ENCODE peak calls at places on chromosomes 7 and 10, in four cellular contexts. M is GM23338, X is HL-60, E is SK-N-SH. V is an unnamed sample.

GRCh38 chr7:134318443-134318842 is 1.7 kb upstream of the SLC35B4 start:
- DNase-seq in E (peak; percentile 31), M (no peak), X (no peak), V (no peak)

GRCh38 chr10:74047304-74047703 is 49.4 kb downstream of the VCL start:
- DNase-seq in E (no peak), M (no peak), X (no peak), V (no peak)

GRCh38 chr10:90167174-90168064 is 466.0 kb downstream of the KIF20B start:
- DNase-seq in M (no peak), E (no peak), X (peak; percentile 61), V (no peak)

GRCh38 chr7:77855371-77856083 is 57.0 kb downstream of the PHTF2 start:
- DNase-seq in E (no peak), X (no peak), M (no peak), V (no peak)

GRCh38 chr10:35453855-35454532 is 117.7 kb downstream of the CCNY start:
- DNase-seq in E (no peak), X (peak; percentile 14), M (no peak), V (no peak)

GRCh38 chr7:33806284-33807157 is 98.8 kb upstream of the BMPER start:
- DNase-seq in E (no peak), X (no peak), M (no peak), V (no peak)

GRCh38 chr7:148661471-148661870 is 37.2 kb upstream of the CUL1 start:
- DNase-seq in E (no peak), X (no peak), M (no peak), V (no peak)

GRCh38 chr10:4263281-4263921 is 478.4 kb upstream of the KLF6 start:
- DNase-seq in M (no peak), X (no peak), E (no peak), V (no peak)

GRCh38 chr7:137687556-137688280 is 159.1 kb downstream of the DGKI start:
- DNase-seq in E (no peak), X (no peak), M (no peak), V (no peak)

GRCh38 chr7:98230746-98231471 is 19.7 kb downstream of the BHLHA15 start:
- DNase-seq in M (no peak), E (peak; percentile 40), X (no peak), V (no peak)

GRCh38 chr7:77474756-77475155 is 58.6 kb upstream of the GSAP start:
- DNase-seq in X (no peak), E (no peak), M (no peak), V (no peak)

GRCh38 chr10:62972103-62972502 is 155.9 kb upstream of the EGR2 start:
- DNase-seq in X (no peak), E (no peak), M (no peak), V (no peak)

GRCh38 chr10:69974551-69975155 is 78.0 kb upstream of the MACROH2A2 start:
- DNase-seq in M (no peak), E (peak; percentile 73), X (no peak), V (no peak)

GRCh38 chr10:119368581-119368980 is 161.2 kb downstream of the GRK5 start:
- DNase-seq in M (no peak), E (no peak), X (no peak), V (no peak)

GRCh38 chr10:6239213-6239991 is 36.7 kb downstream of the PFKFB3 start:
- DNase-seq in X (peak; percentile 41), E (peak; percentile 88), M (no peak), V (no peak)

GRCh38 chr7:106365252-106366005 is 80.6 kb upstream of the NAMPT start:
- DNase-seq in M (no peak), E (no peak), X (peak; percentile 63), V (no peak)

GRCh38 chr10:52068485-52068884 is 245.6 kb upstream of the DKK1 start:
- DNase-seq in M (no peak), X (no peak), E (no peak), V (no peak)

GRCh38 chr7:92889081-92889480 is 52.7 kb upstream of the CDK6 start:
- DNase-seq in E (no peak), X (no peak), M (no peak), V (no peak)

GRCh38 chr7:111126987-111127386 is 36.1 kb downstream of the LRRN3 start:
- DNase-seq in X (no peak), M (no peak), E (no peak), V (no peak)

GRCh38 chr7:99619571-99620130 is 2.9 kb downstream of the ZSCAN25 start:
- DNase-seq in M (no peak), E (no peak), X (no peak), V (no peak)

GRCh38 chr10:25747038-25747437 is 187.0 kb upstream of the MYO3A start:
- DNase-seq in E (no peak), M (no peak), X (no peak), V (no peak)

GRCh38 chr7:31051598-31052503 is at the start of gene ADCYAP1R1:
- DNase-seq in X (no peak), M (peak; percentile 85), E (peak; percentile 99), V (peak; percentile 29)

GRCh38 chr7:69739906-69740545 is 141.8 kb downstream of the AUTS2 start:
- DNase-seq in E (peak; percentile 75), M (no peak), X (no peak), V (no peak)

GRCh38 chr7:15376601-15377000 is 185.2 kb downstream of the AGMO start:
- DNase-seq in M (no peak), E (no peak), X (no peak), V (no peak)

GRCh38 chr7:159204664-159205063 is 60.0 kb upstream of the VIPR2 start:
- DNase-seq in M (no peak), X (no peak), E (no peak), V (no peak)

GRCh38 chr7:101924171-101924570 is 106.7 kb downstream of the CUX1 start:
- DNase-seq in M (no peak), E (no peak), X (no peak), V (no peak)

DNA sequence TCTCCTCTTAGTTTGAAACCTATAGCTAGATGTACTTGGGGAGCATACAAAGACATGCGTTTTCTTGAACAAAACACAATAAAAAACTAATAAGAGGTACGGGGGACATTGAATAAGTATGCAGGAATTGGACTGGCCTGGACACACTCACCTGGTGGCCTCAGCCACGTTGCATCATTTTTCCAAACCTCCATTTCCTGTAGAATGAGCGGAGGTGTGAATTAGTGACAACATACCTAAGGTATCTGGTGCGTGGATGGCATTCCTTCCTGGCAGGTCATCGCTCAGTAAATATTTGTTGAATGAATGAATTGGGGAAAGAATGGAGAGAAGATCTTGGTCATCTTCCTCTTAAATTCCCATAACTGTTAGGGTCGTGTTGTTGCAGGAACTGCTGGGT is 103.2 kb upstream of the CTBP2 start:
- DNase-seq in M (peak; percentile 25), E (no peak), X (no peak), V (no peak)
- TF ChIP-seq POLR2AphosphoS5 in M (no peak), E (no peak), X (no peak), V (no peak)

DNA sequence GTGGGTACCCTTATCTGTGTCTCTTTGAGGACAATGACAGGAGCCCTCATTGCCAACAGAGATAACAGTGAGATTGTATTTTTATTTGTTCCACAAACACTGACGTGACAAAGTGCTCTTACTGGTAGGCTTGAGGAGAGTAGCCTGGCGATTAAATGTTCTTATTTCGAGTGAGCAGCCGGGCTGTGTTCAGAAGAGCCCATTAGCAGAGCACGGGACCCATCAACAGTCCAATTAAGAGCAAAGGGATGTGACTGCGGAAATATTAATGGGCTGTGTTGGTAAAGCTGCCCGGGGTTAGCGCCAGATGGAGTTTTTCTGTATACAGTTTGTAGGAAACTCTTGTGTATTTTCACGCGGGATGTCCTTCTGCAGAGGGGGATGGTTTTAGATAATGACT is 104.3 kb downstream of the KIAA1217 start:
- DNase-seq in E (peak; percentile 60), M (no peak), X (no peak), V (no peak)
- TF ChIP-seq POLR2AphosphoS5 in E (no peak), M (no peak), X (no peak), V (no peak)

DNA sequence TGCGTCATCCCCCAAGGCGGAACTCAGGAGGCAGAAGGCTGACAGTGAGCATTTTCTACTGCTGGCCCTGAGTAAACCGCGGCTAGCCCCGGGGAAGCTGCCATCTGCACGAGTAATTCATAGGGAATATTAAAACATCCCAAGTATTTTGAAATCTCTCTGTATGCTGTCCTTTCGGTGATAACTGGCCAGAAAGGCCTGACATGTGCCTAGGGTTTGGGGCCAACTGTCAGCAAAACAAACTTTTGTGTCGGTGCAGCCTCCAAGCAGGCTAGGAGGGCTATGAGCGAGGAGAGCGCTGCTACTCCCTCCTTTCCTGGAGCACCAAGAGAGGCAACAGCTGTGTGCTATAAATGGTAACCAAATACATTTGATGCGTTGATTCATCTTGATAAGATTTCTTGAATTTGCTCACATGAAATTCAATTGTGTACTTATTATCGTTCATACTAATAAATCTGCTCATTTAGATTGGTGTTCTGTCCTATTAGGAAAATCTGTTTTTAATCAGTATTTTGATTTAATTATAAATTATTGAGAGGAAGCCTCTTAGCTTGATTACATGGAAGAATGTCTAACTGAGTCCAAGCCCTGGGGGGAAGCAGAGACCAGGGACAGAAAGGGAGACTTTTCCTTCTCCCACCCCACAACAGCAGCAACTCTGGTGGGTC is 124.4 kb upstream of the NPS start:
- DNase-seq in X (no peak), E (peak; percentile 80), M (no peak), V (no peak)
- TF ChIP-seq POLR2AphosphoS5 in X (no peak), E (no peak), M (no peak), V (no peak)

GRCh38 chr7:116227678-116228239 is 17.4 kb downstream of the TES start:
- DNase-seq in E (peak; percentile 65), M (no peak), X (no peak), V (no peak)
- TF ChIP-seq POLR2AphosphoS5 in E (peak; percentile 89), M (no peak), X (no peak), V (no peak)

GRCh38 chr7:945556-946255 is 8.8 kb downstream of the ADAP1 start:
- DNase-seq in M (peak; percentile 79), X (no peak), E (no peak), V (no peak)
- TF ChIP-seq POLR2AphosphoS5 in M (no peak), X (no peak), E (no peak), V (no peak)

DNA sequence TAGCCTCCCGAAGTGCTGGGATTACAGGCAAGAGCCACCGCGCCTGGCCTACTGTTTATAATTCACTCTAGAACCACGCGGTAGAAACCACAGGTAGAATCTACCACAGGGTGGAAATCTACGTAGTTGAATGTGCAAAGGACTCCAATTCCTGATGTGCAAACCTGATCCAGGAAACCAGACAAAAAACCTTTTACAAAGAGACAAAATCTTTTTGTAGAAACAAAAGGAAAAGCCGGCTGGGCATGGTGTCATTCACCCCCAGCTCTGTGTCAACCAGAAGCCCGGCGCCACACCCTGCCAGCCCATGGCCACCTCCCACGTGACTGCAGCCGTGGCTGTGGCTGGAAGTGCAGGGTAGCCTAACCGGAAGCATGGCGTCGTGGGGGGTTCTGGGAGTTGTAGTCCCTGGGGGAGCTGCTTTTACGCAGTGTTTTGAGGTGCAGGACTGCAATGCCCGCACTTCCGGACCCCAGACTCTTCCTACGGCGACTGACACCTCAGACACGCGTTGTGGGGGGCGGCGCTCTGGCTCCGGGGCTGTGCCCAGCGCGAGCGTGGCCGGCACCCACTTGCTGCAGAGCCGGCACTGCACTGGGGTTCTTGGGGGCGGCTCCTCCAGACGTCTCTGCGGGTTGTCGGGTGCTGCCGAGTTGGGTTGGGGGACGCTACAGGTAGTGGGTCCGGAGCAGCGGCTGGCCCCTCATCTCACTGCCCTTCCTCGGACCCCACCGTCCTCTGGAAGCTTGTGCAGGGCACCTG is 41.5 kb upstream of the RNF216 start:
- DNase-seq in X (peak; percentile 94), M (peak; percentile 98), E (peak; percentile 98), V (peak; percentile 92)
- TF ChIP-seq POLR2AphosphoS5 in X (peak; percentile 37), M (peak; percentile 53), E (peak; percentile 89), V (peak; percentile 68)